ENCODE peak calls at places on chromosomes 5 and 9, in four cellular contexts. W is lower leg skin, C is GM23248, P is fibroblast of lung. L is an unnamed sample.

GRCh38 chr9:128927731-128928411 is 7.1 kb downstream of the PHYHD1 start:
- DNase-seq in P (peak; percentile 33), W (no peak), C (peak; percentile 47), L (no peak)

GRCh38 chr9:121191235-121191634 is 10.4 kb downstream of the RAB14 start:
- DNase-seq in C (no peak), P (no peak), W (no peak), L (no peak)

GRCh38 chr5:10892135-10892910 is 131.3 kb upstream of the DAP start:
- DNase-seq in W (no peak), C (peak; percentile 44), P (peak; percentile 45), L (no peak)

GRCh38 chr5:61575103-61575502 is 243.0 kb downstream of the ZSWIM6 start:
- DNase-seq in C (peak; percentile 69), W (no peak), P (peak; percentile 92), L (peak; percentile 92)

GRCh38 chr5:60297658-60298057 is 402.3 kb downstream of the DEPDC1B start:
- DNase-seq in P (peak; percentile 1), C (no peak), W (no peak), L (no peak)

GRCh38 chr9:32401471-32401870 is 17.0 kb downstream of the ACO1 start:
- DNase-seq in W (no peak), P (no peak), C (no peak), L (no peak)

GRCh38 chr5:82277613-82277986 is 554 bp downstream of the RPS23 start:
- DNase-seq in W (no peak), P (no peak), C (peak; percentile 56), L (no peak)

GRCh38 chr9:92738661-92739081 is 26.0 kb downstream of the BICD2 start:
- DNase-seq in C (peak; percentile 47), W (peak; percentile 87), P (peak; percentile 84), L (no peak)

GRCh38 chr5:122772446-122772845 is 2.4 kb upstream of the SNX2 start:
- DNase-seq in W (no peak), P (peak; percentile 84), C (peak; percentile 27), L (no peak)

DNA sequence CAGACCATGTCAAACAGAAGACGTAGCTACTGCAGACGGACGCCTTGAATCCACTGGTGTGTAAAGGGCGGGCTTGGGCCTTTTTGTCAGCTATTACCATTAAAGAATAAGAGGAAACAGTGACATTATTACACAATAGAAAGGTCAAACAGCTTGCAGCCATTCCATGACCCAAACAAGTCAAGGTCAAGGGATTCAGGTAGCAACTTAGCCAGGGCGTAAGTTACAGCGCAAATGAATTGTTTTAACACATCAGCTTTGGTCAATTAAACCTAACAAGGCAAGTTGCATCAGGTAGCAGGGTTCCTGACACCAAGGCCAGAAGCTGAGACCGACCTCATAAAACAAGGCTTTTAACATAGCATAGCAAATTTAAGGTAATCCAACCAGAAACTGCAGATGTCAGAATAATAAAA is 15.3 kb downstream of the NFIB start:
- DNase-seq in C (no peak), W (no peak), P (no peak), L (no peak)
- H3K4me3 ChIP-seq in C (no peak overlapping the region), W (no peak overlapping the region), P (no peak overlapping the region), L (no peak overlapping the region)

GRCh38 chr5:17216974-17217325 is 481 bp upstream of the BASP1 start:
- DNase-seq in C (peak; percentile 55), P (peak; percentile 73), W (peak; percentile 87), L (no peak)
- H3K4me3 ChIP-seq in C (peak overlapping the region; percentile 73), P (peak overlapping the region; percentile 34), W (peak overlapping the region; percentile 20), L (peak overlapping the region; percentile 31)

DNA sequence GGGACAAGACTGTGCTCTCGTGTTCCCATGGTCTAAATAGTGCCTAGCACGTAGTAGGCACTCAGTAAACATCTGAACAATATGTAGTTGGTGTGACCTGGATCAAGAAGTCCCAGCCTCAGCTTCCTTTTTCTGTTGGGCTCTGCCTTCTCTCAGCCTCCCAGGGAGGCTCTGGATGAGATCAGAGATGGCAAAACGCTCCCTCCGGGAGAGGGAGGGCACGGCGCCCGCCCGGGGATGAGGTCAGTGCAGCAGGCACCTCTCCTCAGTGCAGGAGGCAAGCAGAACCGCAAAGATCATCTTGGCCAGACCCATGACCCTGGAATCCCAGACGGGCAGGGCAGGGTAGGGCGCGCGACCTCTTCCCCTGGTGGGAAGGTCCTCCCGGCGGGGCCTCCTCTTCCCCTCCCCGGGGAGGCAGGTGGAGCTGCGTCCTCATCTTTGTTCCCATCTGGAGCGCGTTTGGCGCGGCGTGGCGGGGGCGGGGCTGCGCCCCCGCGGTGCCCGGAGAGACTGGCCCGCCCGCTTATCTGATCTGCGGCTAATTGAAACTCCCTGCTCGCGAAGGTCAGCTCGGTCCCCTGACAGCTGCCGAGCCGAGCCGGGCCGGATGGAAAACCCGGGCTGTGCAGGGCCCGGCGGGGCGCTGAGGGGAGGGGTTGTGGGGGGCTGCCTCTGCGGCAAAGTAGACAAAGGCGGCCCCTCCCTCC is 60.9 kb downstream of the CXXC5 start:
- DNase-seq in C (peak; percentile 93), W (no peak), P (peak; percentile 76), L (no peak)
- H3K4me3 ChIP-seq in C (peak overlapping the region; percentile 49), W (no peak overlapping the region), P (no peak overlapping the region), L (no peak overlapping the region)

DNA sequence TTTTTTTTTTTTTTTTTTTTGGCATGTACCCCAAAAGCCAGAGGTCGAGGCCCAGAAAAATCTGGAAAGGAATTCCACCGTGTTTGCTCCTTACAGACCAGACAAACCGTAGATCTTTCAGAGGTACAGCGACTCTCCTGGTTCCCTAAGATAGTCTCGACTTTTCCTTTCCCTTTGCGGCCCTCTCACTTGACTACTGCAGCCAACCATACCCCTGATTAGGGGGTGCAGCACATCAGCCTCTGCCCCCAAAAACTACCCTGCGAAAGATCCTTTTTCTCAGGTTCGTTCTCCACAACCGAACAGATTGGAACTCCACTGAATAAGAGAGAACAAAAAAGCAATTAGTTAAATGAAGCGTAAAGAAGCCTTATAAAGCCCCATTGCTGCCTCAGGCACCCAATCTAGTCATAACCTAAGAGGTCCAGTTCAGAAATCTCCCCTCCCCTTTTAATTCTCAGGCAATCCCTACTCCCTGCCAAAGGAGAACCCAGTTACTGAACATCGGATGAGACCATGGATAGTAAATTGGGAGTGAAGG is 376 bp upstream of the TICAM2 start:
- DNase-seq in W (no peak), P (no peak), C (no peak), L (no peak)
- H3K4me3 ChIP-seq in W (no peak overlapping the region), P (peak overlapping the region; percentile 74), C (peak overlapping the region; percentile 88), L (peak overlapping the region; percentile 50)

GRCh38 chr5:168268949-168269943 is 22.2 kb upstream of the WWC1 start:
- DNase-seq in C (peak; percentile 91), W (peak; percentile 96), P (peak; percentile 81), L (peak; percentile 54)
- H3K4me3 ChIP-seq in C (peak overlapping the region; percentile 64), W (no peak overlapping the region), P (peak overlapping the region; percentile 31), L (peak overlapping the region; percentile 29)

GRCh38 chr9:136717399-136717798 is 5.0 kb downstream of the DIPK1B start:
- DNase-seq in W (no peak), P (no peak), C (no peak), L (no peak)
- H3K4me3 ChIP-seq in W (no peak overlapping the region), P (no peak overlapping the region), C (no peak overlapping the region), L (no peak overlapping the region)

GRCh38 chr9:134642385-134643181 is 980 bp downstream of the COL5A1 start:
- DNase-seq in C (peak; percentile 89), W (peak; percentile 94), P (peak; percentile 85), L (peak; percentile 81)
- H3K4me3 ChIP-seq in C (peak overlapping the region; percentile 100), W (no peak overlapping the region), P (peak overlapping the region; percentile 55), L (peak overlapping the region; percentile 52)

L was measured in HFF-Myc.